ENCODE peak calls at places on chromosomes 12 and 14, in ten cellular contexts. K is tibial artery, C is BE2C, M is GM10248, Q is stomach, D is omental fat pad, R is psoas muscle, I is AG10803, V is GM12865, X is heart left ventricle. F is an unnamed sample.
A peak's percentile ranks its signal among the peaks of the same experiment; 100 is the strongest.

GRCh38 chr14:93103392-93104080 is 12.2 kb downstream of the ITPK1 start:
- DNase-seq in D (no peak), M (peak; percentile 80), I (no peak), K (no peak), R (no peak), V (peak; percentile 91), X (no peak), Q (peak; percentile 74), C (no peak), F (no peak)

GRCh38 chr12:43964966-43965365 is 129.1 kb downstream of the TMEM117 start:
- DNase-seq in Q (no peak), K (no peak), M (no peak), D (no peak), R (no peak), X (no peak), C (no peak), V (no peak), I (no peak), F (no peak)

GRCh38 chr14:96808619-96809405 is 11.6 kb downstream of the VRK1 start:
- DNase-seq in X (no peak), M (no peak), I (no peak), D (no peak), R (no peak), V (no peak), C (no peak), K (no peak), Q (no peak), F (no peak)

GRCh38 chr12:77940566-77940965 is 109.9 kb downstream of the NAV3 start:
- DNase-seq in M (no peak), D (no peak), K (no peak), Q (no peak), I (peak; percentile 82), X (no peak), C (no peak), V (no peak), R (no peak), F (no peak)

GRCh38 chr12:105107176-105107496 is 395 bp upstream of the WASHC4 start:
- DNase-seq in I (peak; percentile 52), D (no peak), Q (no peak), R (no peak), C (no peak), V (no peak), K (no peak), X (no peak), M (no peak), F (no peak)

GRCh38 chr14:23644195-23644918 is 8.2 kb downstream of the DHRS2 start:
- DNase-seq in K (no peak), Q (no peak), V (no peak), M (no peak), R (no peak), X (no peak), C (no peak), D (no peak), I (no peak), F (no peak)

GRCh38 chr14:104085889-104086201 is 345 bp downstream of the ASPG start:
- DNase-seq in X (no peak), V (no peak), M (no peak), C (no peak), K (peak; percentile 55), D (peak; percentile 12), Q (no peak), I (no peak), R (peak; percentile 16), F (no peak)

GRCh38 chr14:89469210-89470198 is 52.5 kb upstream of the FOXN3 start:
- DNase-seq in R (no peak), X (no peak), D (no peak), M (no peak), V (no peak), Q (no peak), C (no peak), I (peak; percentile 16), K (peak; percentile 57), F (no peak)

GRCh38 chr12:113236539-113237354 is 15.5 kb downstream of the TPCN1 start:
- DNase-seq in K (peak; percentile 64), Q (peak; percentile 10), X (peak; percentile 64), I (no peak), M (no peak), V (no peak), D (no peak), R (no peak), C (no peak), F (no peak)

GRCh38 chr12:111033281-111034147 is 113.1 kb upstream of the MYL2 start:
- DNase-seq in V (no peak), X (no peak), Q (no peak), M (no peak), I (no peak), R (no peak), C (peak; percentile 54), D (no peak), K (peak; percentile 11), F (peak; percentile 67)
- TF ChIP-seq CTCF in V (peak; percentile 13), X (peak; percentile 20), Q (no peak), M (peak; percentile 12), I (no peak), R (no peak), C (peak; percentile 42), D (no peak), K (no peak), F (peak; percentile 64)

DNA sequence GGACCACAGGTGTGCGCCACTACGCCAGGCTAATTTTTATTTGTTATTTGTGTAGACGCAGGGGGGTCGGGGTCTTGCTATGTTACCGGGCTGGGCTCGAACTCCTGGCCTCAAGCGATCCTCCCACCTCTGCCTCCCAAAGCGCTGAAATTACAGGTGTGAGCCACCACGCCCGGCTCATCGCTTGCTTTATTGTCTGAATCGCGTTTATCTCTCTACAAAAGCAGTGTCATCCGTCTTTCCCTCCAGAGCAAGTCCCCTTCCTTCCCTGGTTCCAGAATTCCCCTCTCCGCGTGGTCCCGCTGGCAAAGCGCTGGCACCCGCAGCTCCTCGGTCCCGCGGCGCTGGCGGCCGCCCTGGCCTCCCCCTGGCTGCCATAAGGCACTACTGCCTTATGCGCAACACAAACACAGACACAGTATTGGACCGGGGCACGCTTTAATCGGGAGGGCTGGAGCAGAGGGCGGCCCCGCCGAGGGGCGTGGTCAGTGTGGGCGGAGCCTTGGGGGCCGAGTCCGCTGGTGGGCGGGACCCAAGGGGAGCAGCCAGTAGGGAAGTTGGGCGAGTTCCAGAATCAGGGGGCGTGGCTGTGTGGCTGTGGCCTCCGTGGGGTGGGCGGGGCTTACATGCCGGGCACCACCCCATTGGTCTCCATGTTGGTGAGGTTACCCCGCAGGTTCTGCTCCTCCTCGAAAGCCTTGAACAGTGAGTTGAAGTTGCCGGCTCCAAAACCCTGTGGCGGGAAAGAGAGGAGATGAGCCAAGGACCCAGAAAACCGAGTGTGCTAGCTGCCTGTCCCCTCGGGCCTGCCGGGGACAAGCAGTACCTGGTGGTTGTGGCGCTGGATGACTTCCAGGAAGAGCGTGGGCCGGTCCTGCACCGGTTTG is 19.3 kb downstream of the HPD start:
- DNase-seq in R (peak; percentile 99), Q (peak; percentile 100), K (peak; percentile 100), D (peak; percentile 100), M (peak; percentile 100), C (peak; percentile 100), X (peak; percentile 100), I (peak; percentile 95), V (peak; percentile 98), F (peak; percentile 100)
- TF ChIP-seq CTCF in R (peak; percentile 44), Q (peak; percentile 47), K (peak; percentile 65), D (no peak), M (no peak), C (peak; percentile 57), X (peak; percentile 56), I (peak; percentile 46), V (no peak), F (peak; percentile 29)

GRCh38 chr12:62995097-62995496 is 60.1 kb upstream of the PPM1H start:
- DNase-seq in C (no peak), V (no peak), X (no peak), I (no peak), R (no peak), Q (no peak), D (no peak), M (no peak), K (no peak), F (no peak)
- TF ChIP-seq CTCF in C (no peak), V (no peak), X (no peak), I (no peak), R (no peak), Q (no peak), D (no peak), M (no peak), K (no peak), F (no peak)

GRCh38 chr12:3164454-3165310 is 87.5 kb downstream of the TSPAN9 start:
- DNase-seq in D (no peak), Q (no peak), V (no peak), C (no peak), M (no peak), R (no peak), I (no peak), K (no peak), X (no peak), F (no peak)
- TF ChIP-seq CTCF in D (no peak), Q (no peak), V (no peak), C (peak; percentile 3), M (no peak), R (no peak), I (no peak), K (no peak), X (no peak), F (no peak)

DNA sequence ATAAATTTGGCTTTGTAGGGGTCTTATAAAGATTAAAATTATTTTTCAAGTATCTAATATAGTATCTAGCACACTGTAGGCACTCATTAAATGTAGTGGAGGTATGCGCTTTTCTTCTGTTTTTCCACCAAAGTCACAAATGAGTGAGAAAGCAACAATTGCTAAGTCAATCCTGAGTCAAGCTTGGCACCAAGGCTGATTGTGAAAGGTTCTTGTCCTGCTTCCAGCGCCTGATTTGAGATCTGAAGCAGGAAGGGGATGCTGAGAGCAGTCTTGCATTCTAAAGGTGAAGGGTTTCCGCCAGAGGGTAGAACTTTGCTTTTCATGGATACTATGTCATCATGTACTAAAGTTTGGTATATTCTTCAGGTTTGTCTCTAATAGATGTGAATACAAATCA is 64.9 kb upstream of the DAAM1 start:
- DNase-seq in M (no peak), Q (no peak), V (no peak), R (no peak), X (no peak), D (no peak), I (peak; percentile 49), K (no peak), C (no peak), F (no peak)
- TF ChIP-seq CTCF in M (no peak), Q (no peak), V (no peak), R (no peak), X (no peak), D (no peak), I (no peak), K (no peak), C (no peak), F (no peak)

DNA sequence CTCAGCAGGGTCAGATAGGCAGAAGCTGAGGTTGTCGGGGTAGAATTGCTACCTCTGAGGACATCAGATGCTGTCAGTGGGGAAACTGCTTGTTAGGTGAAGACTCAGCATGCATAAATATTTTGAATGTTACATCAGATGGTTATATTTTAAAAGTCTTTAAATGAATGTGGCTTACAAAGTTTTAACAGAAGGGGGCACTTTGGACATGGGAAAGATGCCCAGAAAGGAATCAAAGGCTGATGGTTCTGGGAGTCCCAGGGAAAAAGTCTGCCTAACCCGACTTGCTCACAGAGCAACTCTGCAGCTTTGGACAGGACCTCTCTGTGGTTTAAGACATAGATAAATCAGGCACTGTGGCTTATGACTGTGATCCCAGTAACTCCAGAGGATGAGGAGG is 474.8 kb downstream of the ATP23 start:
- DNase-seq in X (no peak), D (no peak), I (peak; percentile 94), K (no peak), M (no peak), C (no peak), V (no peak), R (no peak), Q (no peak), F (no peak)
- TF ChIP-seq CTCF in X (no peak), D (no peak), I (peak; percentile 51), K (no peak), M (no peak), C (no peak), V (no peak), R (no peak), Q (no peak), F (no peak)

F was measured in nephron progenitor cell.